ENCODE peak calls at places on chromosomes 13 and 19, in six cellular contexts. C is naive B cell; L is activated T-helper 2 cell treated with anti-CD3 and anti-CD28 coated beads, Interferon-gamma antibody, Interleukin-2, Interleukin-4, amounts not matched to agents 10 μg/mL and 5 μg/mL and 100 μg/mL, durations not matched to agents 14 hours and 24 hours and 36 hours; E is fibroblast of lung; A is GM23338; T is kidney epithelial cell. Q is an unnamed sample.

GRCh38 chr13:44365008-44365407 is 8.6 kb upstream of the SERP2 start:
- DNase-seq in C (no peak), L (no peak), E (peak; percentile 92), A (no peak), T (peak; percentile 50), Q (no peak)

GRCh38 chr19:14519860-14520407 is 1.7 kb upstream of the DNAJB1 start:
- DNase-seq in C (no peak), L (no peak), E (peak; percentile 89), A (no peak), T (peak; percentile 95), Q (no peak)

GRCh38 chr19:48445256-48445605 is 552 bp upstream of the GRWD1 start:
- DNase-seq in C (no peak), L (no peak), E (peak; percentile 93), A (peak; percentile 84), T (peak; percentile 84), Q (peak; percentile 63)

GRCh38 chr13:48155850-48156249 is 60.9 kb upstream of the MED4 start:
- DNase-seq in C (no peak), L (no peak), E (peak; percentile 73), A (no peak), T (no peak), Q (no peak)

GRCh38 chr13:33080962-33081655 is 64.9 kb downstream of the KL start:
- DNase-seq in C (no peak), L (no peak), E (no peak), A (no peak), T (no peak), Q (no peak)

GRCh38 chr19:10316229-10317044 is 622 bp upstream of the FDX2 start:
- DNase-seq in C (no peak), L (no peak), E (no peak), A (no peak), T (no peak), Q (peak; percentile 22)

GRCh38 chr13:36619535-36619934 is 54.3 kb upstream of the SERTM1 start:
- DNase-seq in C (no peak), L (no peak), E (no peak), A (no peak), T (no peak), Q (no peak)

GRCh38 chr19:47020992-47021496 is 1.4 kb downstream of the NPAS1 start:
- DNase-seq in C (no peak), L (no peak), E (no peak), A (peak; percentile 69), T (no peak), Q (no peak)

GRCh38 chr13:109496216-109496615 is 290.2 kb downstream of the IRS2 start:
- DNase-seq in C (no peak), L (no peak), E (no peak), A (no peak), T (no peak), Q (no peak)

GRCh38 chr19:1172353-1173159 is 1.5 kb downstream of the SBNO2 start:
- DNase-seq in C (no peak), L (no peak), E (peak; percentile 63), A (no peak), T (no peak), Q (no peak)

GRCh38 chr13:99721606-99722384 is 220.5 kb downstream of the TM9SF2 start:
- DNase-seq in C (no peak), L (no peak), E (peak; percentile 4), A (no peak), T (no peak), Q (no peak)

GRCh38 chr19:35740108-35740422 is 2.2 kb downstream of the IGFLR1 start:
- DNase-seq in C (no peak), L (no peak), E (no peak), A (no peak), T (no peak), Q (no peak)

GRCh38 chr13:50732712-50733111 is 110.8 kb downstream of the DLEU7 start:
- DNase-seq in C (no peak), L (no peak), E (peak; percentile 29), A (no peak), T (no peak), Q (no peak)

GRCh38 chr19:1211494-1212234 is 6.1 kb downstream of the STK11 start:
- DNase-seq in C (no peak), L (no peak), E (peak; percentile 59), A (peak; percentile 82), T (no peak), Q (no peak)

GRCh38 chr19:43318796-43319314 is 34.6 kb upstream of the CD177 start:
- DNase-seq in C (no peak), L (no peak), E (no peak), A (no peak), T (no peak), Q (no peak)

GRCh38 chr19:470701-471100 is 9.9 kb upstream of the SHC2 start:
- DNase-seq in C (no peak), L (no peak), E (no peak), A (no peak), T (no peak), Q (no peak)

GRCh38 chr19:16268676-16269319 is 55.8 kb upstream of the KLF2 start:
- DNase-seq in C (no peak), L (no peak), E (no peak), A (no peak), T (no peak), Q (no peak)

GRCh38 chr19:40461669-40462221 is 3.8 kb downstream of the BLVRB start:
- DNase-seq in C (peak; percentile 17), L (no peak), E (no peak), A (no peak), T (no peak), Q (no peak)

Q was measured in HEK293T.